ENCODE peak calls at places on chromosomes 13 and 19, in six cellular contexts. T is lung, O is ascending aorta, F is AG09309, A is lower leg skin, C is A549. M is an unnamed sample.

GRCh38 chr13:27403252-27403678 is 21.2 kb upstream of the GTF3A start:
- DNase-seq in O (no peak), A (no peak), C (no peak), F (peak), T (no peak), M (no peak)

GRCh38 chr19:32387701-32388392 is 17.7 kb upstream of the DPY19L3 start:
- DNase-seq in A (no peak), O (peak), F (no peak), T (no peak), C (no peak), M (peak)

GRCh38 chr13:60213236-60213746 is 49.6 kb upstream of the DIAPH3 start:
- DNase-seq in F (no peak), O (no peak), C (no peak), A (no peak), T (no peak), M (no peak)

GRCh38 chr13:39023316-39023715 is 14.6 kb downstream of the PROSER1 start:
- DNase-seq in T (no peak), C (no peak), A (no peak), F (peak), O (no peak), M (no peak)

GRCh38 chr19:30340724-30341595 is 31.2 kb upstream of the ZNF536 start:
- DNase-seq in T (no peak), F (no peak), O (no peak), A (peak), C (no peak), M (no peak)

GRCh38 chr13:48646791-48647190 is 6.9 kb upstream of the CYSLTR2 start:
- DNase-seq in O (no peak), F (no peak), C (no peak), A (no peak), T (no peak), M (no peak)

GRCh38 chr13:31198524-31198923 is 1.3 kb upstream of the B3GLCT start:
- DNase-seq in A (no peak), O (no peak), F (no peak), C (no peak), T (no peak), M (no peak)

GRCh38 chr13:24626449-24626848 is 53.8 kb upstream of the ATP12A start:
- DNase-seq in T (no peak), A (peak), F (no peak), O (no peak), C (no peak), M (no peak)

GRCh38 chr13:93745884-93746283 is 519.3 kb downstream of the GPC6 start:
- DNase-seq in F (no peak), O (no peak), T (no peak), A (no peak), C (no peak), M (no peak)

GRCh38 chr13:99931462-99931861 is 40.1 kb downstream of the ZIC5 start:
- DNase-seq in A (no peak), O (no peak), C (no peak), T (no peak), F (no peak), M (no peak)

GRCh38 chr19:40217027-40217810 is 965 bp downstream of the TTC9B start:
- DNase-seq in F (no peak), T (peak), O (no peak), A (no peak), C (peak), M (peak)

GRCh38 chr19:16051254-16052025 is 24.9 kb upstream of the TPM4 start:
- DNase-seq in F (no peak), T (no peak), O (no peak), C (no peak), A (peak), M (no peak)

GRCh38 chr19:14035706-14036105 is 4.1 kb downstream of the IL27RA start:
- DNase-seq in F (no peak), C (no peak), O (no peak), T (no peak), A (no peak), M (no peak)

GRCh38 chr13:30105381-30105780 is 202.0 kb downstream of the KATNAL1 start:
- DNase-seq in T (no peak), A (no peak), C (no peak), F (no peak), O (no peak), M (no peak)

GRCh38 chr13:49248433-49249002 is 793 bp downstream of the CDADC1 start:
- DNase-seq in O (no peak), A (no peak), F (no peak), C (peak), T (no peak), M (no peak)

GRCh38 chr19:13784731-13785452 is 10.4 kb upstream of the ZSWIM4 start:
- DNase-seq in A (peak), T (peak), O (peak), F (no peak), C (no peak), M (no peak)

GRCh38 chr13:77330009-77330471 is 3.1 kb upstream of the MYCBP2 start:
- DNase-seq in F (no peak), C (no peak), O (no peak), T (no peak), A (no peak), M (no peak)

GRCh38 chr13:76812206-76812882 is 73.9 kb downstream of the KCTD12 start:
- DNase-seq in O (peak), A (peak), F (peak), C (no peak), T (no peak), M (no peak)

GRCh38 chr19:41452584-41453275 is 9.8 kb downstream of the ERICH4 start:
- DNase-seq in F (no peak), A (peak), C (no peak), O (no peak), T (no peak), M (no peak)

GRCh38 chr13:43464578-43465264 is 322.1 kb downstream of the ENOX1 start:
- DNase-seq in F (no peak), O (no peak), A (no peak), T (no peak), C (no peak), M (no peak)

DNA sequence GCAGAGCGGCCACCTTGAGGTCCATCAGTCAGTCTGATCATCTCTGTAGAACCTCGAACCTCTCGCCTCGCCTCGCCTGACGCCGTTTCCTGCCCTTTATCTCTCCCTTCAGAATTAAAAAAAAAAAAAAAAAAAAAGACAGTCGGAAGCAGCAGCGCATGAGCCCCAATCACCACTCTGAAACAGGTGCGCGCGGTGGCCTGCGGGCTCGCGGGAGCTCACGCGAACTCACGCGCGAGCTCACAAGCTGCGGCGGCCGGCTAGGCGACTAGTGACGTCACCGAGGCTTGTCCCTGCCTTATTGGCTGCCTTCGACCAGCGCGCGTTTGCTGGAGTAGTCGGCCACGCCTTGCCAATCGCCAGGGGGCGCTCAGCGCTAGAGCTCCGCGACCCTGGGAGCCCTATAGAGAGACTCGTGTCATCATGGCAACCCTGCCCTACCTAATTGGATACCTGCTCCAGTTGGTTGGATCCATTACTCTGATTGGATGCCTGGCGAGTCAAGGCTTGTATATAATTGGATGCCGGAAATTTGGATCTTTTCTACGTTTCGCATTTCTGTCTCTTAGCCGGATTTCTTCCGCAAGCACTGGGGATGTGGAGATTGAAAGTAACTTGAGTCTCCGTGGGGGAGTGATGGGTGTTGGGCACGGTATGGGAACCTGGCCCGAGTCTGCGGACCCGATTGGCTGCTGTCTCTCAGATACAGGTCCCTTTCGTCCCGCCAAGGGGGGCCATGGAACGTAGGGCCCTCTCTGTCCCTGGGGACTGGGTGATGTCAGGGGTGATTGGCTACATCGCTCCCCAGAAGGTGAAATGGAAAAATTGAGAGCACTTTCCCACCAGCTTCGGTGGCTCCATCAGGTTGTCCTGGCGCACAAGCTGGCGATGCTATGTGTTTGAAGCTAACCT is 31.6 kb downstream of the SYT3 start:
- DNase-seq in O (peak), F (no peak), C (peak), T (peak), A (peak), M (peak)
- TF ChIP-seq CTCF in O (peak), F (peak), C (peak), T (peak), A (no peak), M (peak)

GRCh38 chr19:5558101-5558621 is 9.6 kb downstream of the TINCR start:
- DNase-seq in A (no peak), O (no peak), T (no peak), F (no peak), C (no peak), M (no peak)

GRCh38 chr19:5554828-5555227 is 12.9 kb downstream of the TINCR start:
- DNase-seq in A (no peak), O (no peak), F (no peak), T (no peak), C (no peak), M (no peak)

GRCh38 chr19:5560156-5560555 is 7.6 kb downstream of the TINCR start:
- DNase-seq in F (no peak), O (no peak), C (no peak), T (no peak), A (no peak), M (no peak)

GRCh38 chr19:5559804-5560133 is 8.0 kb downstream of the TINCR start:
- DNase-seq in A (no peak), T (no peak), C (no peak), O (no peak), F (no peak), M (no peak)

GRCh38 chr19:5557691-5558090 is 10.1 kb downstream of the TINCR start:
- DNase-seq in F (no peak), O (no peak), A (peak), C (no peak), T (no peak), M (no peak)
- H3K4me3 ChIP-seq in F (no peak), O (no peak), A (no peak), C (no peak), T (no peak), M (no peak)

GRCh38 chr19:3619631-3620012 is 7.0 kb downstream of the CACTIN start:
- DNase-seq in O (no peak), T (no peak), A (no peak), F (no peak), C (no peak), M (no peak)

GRCh38 chr19:3618144-3618810 is 8.3 kb downstream of the CACTIN start:
- DNase-seq in A (no peak), O (peak), F (no peak), C (no peak), T (no peak), M (no peak)

GRCh38 chr19:3617463-3617862 is 9.1 kb downstream of the CACTIN start:
- DNase-seq in A (no peak), T (no peak), F (no peak), C (no peak), O (no peak), M (no peak)

GRCh38 chr19:3620145-3620816 is 6.3 kb downstream of the CACTIN start:
- DNase-seq in C (no peak), F (no peak), O (no peak), A (no peak), T (no peak), M (no peak)

DNA sequence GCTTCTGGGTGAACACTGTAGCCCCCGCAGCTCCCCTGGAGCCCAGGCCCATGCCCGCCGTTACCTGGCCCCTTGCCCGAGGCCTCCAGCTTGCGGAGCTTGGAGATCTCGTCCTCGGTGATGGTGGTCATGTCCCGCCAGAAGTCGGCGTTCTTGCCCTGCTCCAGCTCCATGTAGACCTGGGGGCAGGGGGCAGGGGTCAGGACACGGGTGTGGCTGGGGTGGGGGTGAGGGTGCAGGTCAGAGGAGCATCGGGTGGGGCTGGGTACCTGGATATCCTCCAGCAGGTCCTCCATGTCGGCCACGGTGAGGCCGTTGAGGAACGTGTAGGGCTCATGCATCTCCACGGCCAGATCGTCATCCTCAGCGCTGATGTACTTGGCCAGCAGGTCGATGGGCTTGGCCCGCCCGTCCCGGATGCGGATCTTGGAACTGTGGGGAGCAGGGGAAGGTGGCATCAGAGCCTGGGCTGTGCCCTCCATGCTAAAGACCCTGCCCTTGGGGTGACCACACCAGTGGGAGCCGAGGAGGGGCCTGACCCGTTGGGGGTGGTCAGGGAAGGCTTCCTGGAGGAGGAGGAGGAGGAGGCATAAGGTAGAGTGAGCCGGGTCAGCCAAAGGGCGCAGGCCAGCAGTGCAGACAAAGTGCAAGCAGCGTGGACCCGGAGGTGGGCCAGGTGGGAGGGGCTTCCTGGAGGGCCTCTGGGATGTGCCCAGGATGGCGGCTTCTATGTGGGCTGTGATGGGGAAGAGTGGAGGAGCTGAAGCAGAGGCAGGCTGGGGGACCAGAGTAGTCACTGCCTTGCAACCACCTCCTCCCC is 7.6 kb downstream of the CACTIN start:
- DNase-seq in T (no peak), C (no peak), O (no peak), A (no peak), F (no peak), M (no peak)
- TF ChIP-seq CTCF in T (no peak), C (no peak), O (peak), A (no peak), F (no peak), M (no peak)

GRCh38 chr13:112575680-112576079 is 12.3 kb downstream of the TUBGCP3 start:
- DNase-seq in O (no peak), F (no peak), C (no peak), T (no peak), A (no peak), M (no peak)
- H3K4me3 ChIP-seq in O (no peak), F (no peak), C (no peak), T (no peak), A (no peak), M (no peak)

GRCh38 chr19:56105090-56105701 is 15.9 kb downstream of the ZNF787 start:
- DNase-seq in F (no peak), O (peak), C (peak), A (peak), T (peak), M (peak)
- TF ChIP-seq CTCF in F (peak), O (peak), C (peak), A (no peak), T (peak), M (peak)